ENCODE peak calls at places on chromosomes 16 and 17, in five cellular contexts. One of them, this sample, is unnamed.

GRCh38 chr17:78316115-78316866 is 43.6 kb downstream of the SOCS3 start:
- DNase-seq in H7: peak
- DNase-seq in left cardiac atrium: no peak
- DNase-seq in hepatic stellate cell: no peak
- DNase-seq in Caki2: no peak
- DNase-seq in this sample: no peak

GRCh38 chr16:66357523-66357928 is 9.0 kb upstream of the CDH5 start:
- DNase-seq in H7: peak
- DNase-seq in left cardiac atrium: peak
- DNase-seq in hepatic stellate cell: peak
- DNase-seq in Caki2: peak
- DNase-seq in this sample: peak

GRCh38 chr17:74746922-74747321 is 1.5 kb upstream of the NHERF1 start:
- DNase-seq in H7: no peak
- DNase-seq in Caki2: no peak
- DNase-seq in hepatic stellate cell: no peak
- DNase-seq in left cardiac atrium: no peak
- DNase-seq in this sample: no peak

GRCh38 chr17:39979865-39980401 is 674 bp upstream of the PSMD3 start:
- DNase-seq in hepatic stellate cell: peak
- DNase-seq in Caki2: no peak
- DNase-seq in left cardiac atrium: peak
- DNase-seq in H7: peak
- DNase-seq in this sample: peak

GRCh38 chr16:46854846-46855245 is 23.9 kb upstream of the C16orf87 start:
- DNase-seq in left cardiac atrium: no peak
- DNase-seq in H7: no peak
- DNase-seq in Caki2: no peak
- DNase-seq in hepatic stellate cell: no peak
- DNase-seq in this sample: no peak

GRCh38 chr16:81175325-81175891 is 63.1 kb upstream of the BCO1 start:
- DNase-seq in left cardiac atrium: no peak
- DNase-seq in Caki2: peak
- DNase-seq in hepatic stellate cell: peak
- DNase-seq in H7: no peak
- DNase-seq in this sample: no peak

GRCh38 chr17:2947588-2947950 is 115.8 kb downstream of the OR1D5 start:
- DNase-seq in Caki2: no peak
- DNase-seq in left cardiac atrium: no peak
- DNase-seq in H7: peak
- DNase-seq in hepatic stellate cell: no peak
- DNase-seq in this sample: no peak

GRCh38 chr17:32020943-32021617 is 13.9 kb downstream of the LRRC37B start:
- DNase-seq in hepatic stellate cell: no peak
- DNase-seq in left cardiac atrium: no peak
- DNase-seq in Caki2: no peak
- DNase-seq in H7: no peak
- DNase-seq in this sample: no peak

GRCh38 chr17:81954131-81955057 is 6.6 kb downstream of the NOTUM start:
- DNase-seq in hepatic stellate cell: no peak
- DNase-seq in Caki2: no peak
- DNase-seq in left cardiac atrium: no peak
- DNase-seq in H7: no peak
- DNase-seq in this sample: no peak

GRCh38 chr16:89576173-89577054 is 856 bp downstream of the CPNE7 start:
- DNase-seq in H7: peak
- DNase-seq in left cardiac atrium: no peak
- DNase-seq in Caki2: no peak
- DNase-seq in hepatic stellate cell: no peak
- DNase-seq in this sample: no peak

GRCh38 chr16:22326369-22326652 is 29.1 kb downstream of the POLR3E start:
- DNase-seq in left cardiac atrium: no peak
- DNase-seq in H7: no peak
- DNase-seq in Caki2: no peak
- DNase-seq in hepatic stellate cell: no peak
- DNase-seq in this sample: no peak

GRCh38 chr16:62050793-62051192 is 14.6 kb upstream of the CDH8 start:
- DNase-seq in left cardiac atrium: no peak
- DNase-seq in H7: no peak
- DNase-seq in hepatic stellate cell: no peak
- DNase-seq in Caki2: no peak
- DNase-seq in this sample: no peak

GRCh38 chr16:16190546-16190945 is 32.7 kb downstream of the ABCC6 start:
- DNase-seq in left cardiac atrium: no peak
- DNase-seq in H7: no peak
- DNase-seq in Caki2: no peak
- DNase-seq in hepatic stellate cell: no peak
- DNase-seq in this sample: no peak

GRCh38 chr16:74661064-74661463 is 5.6 kb downstream of the RFWD3 start:
- DNase-seq in H7: no peak
- DNase-seq in hepatic stellate cell: no peak
- DNase-seq in Caki2: no peak
- DNase-seq in left cardiac atrium: no peak
- DNase-seq in this sample: no peak

GRCh38 chr16:66427036-66427446 is at the start of gene BEAN1:
- DNase-seq in hepatic stellate cell: peak
- DNase-seq in left cardiac atrium: no peak
- DNase-seq in Caki2: no peak
- DNase-seq in H7: peak
- DNase-seq in this sample: no peak

GRCh38 chr17:79024901-79025737 is 1.1 kb downstream of the C1QTNF1 start:
- DNase-seq in hepatic stellate cell: peak
- DNase-seq in H7: peak
- DNase-seq in Caki2: no peak
- DNase-seq in left cardiac atrium: peak
- DNase-seq in this sample: peak

This sample was measured in colonic mucosa.